ENCODE peak calls at places on chromosomes 5 and 9, in ten cellular contexts. R, W, V, A, Z, N, C, I, O and X are unnamed samples.
A peak's percentile ranks its signal among the peaks of the same experiment; 100 is the strongest.

GRCh38 chr9:137007060-137007815 is 10.9 kb upstream of the CLIC3 start:
- DNase-seq in R (no peak), W (no peak), V (no peak), A (no peak), Z (no peak), N (peak; percentile 42), C (peak; percentile 44), I (no peak), O (no peak), X (no peak)

GRCh38 chr5:36150676-36151433 is 832 bp downstream of the LMBRD2 start:
- DNase-seq in R (peak; percentile 42), W (peak; percentile 51), V (no peak), A (peak; percentile 21), Z (no peak), N (peak; percentile 41), C (no peak), I (peak; percentile 62), O (no peak), X (no peak)

GRCh38 chr5:60185230-60186104 is 291.9 kb upstream of the PDE4D start:
- DNase-seq in R (no peak), W (no peak), V (no peak), A (no peak), Z (no peak), N (no peak), C (no peak), I (no peak), O (no peak), X (no peak)

GRCh38 chr5:115857621-115858349 is 16.1 kb downstream of the AP3S1 start:
- DNase-seq in R (peak; percentile 17), W (no peak), V (no peak), A (no peak), Z (no peak), N (no peak), C (no peak), I (no peak), O (no peak), X (no peak)

GRCh38 chr5:40904994-40905306 is 4.3 kb upstream of the C7 start:
- DNase-seq in R (no peak), W (no peak), V (no peak), A (no peak), Z (no peak), N (no peak), C (no peak), I (no peak), O (no peak), X (no peak)

GRCh38 chr9:32723801-32724200 is 59.5 kb upstream of the TMEM215 start:
- DNase-seq in R (peak; percentile 44), W (no peak), V (no peak), A (no peak), Z (no peak), N (no peak), C (no peak), I (no peak), O (no peak), X (no peak)

GRCh38 chr9:120441446-120442279 is 138.3 kb downstream of the CDK5RAP2 start:
- DNase-seq in R (peak; percentile 98), W (peak; percentile 50), V (no peak), A (no peak), Z (no peak), N (no peak), C (peak; percentile 47), I (no peak), O (no peak), X (no peak)

GRCh38 chr5:17808566-17808965 is 174.3 kb downstream of the TAF11L14 start:
- DNase-seq in R (no peak), W (no peak), V (no peak), A (no peak), Z (no peak), N (no peak), C (no peak), I (no peak), O (no peak), X (no peak)

GRCh38 chr5:146877178-146877681 is 1.3 kb downstream of the PPP2R2B start:
- DNase-seq in R (peak; percentile 26), W (no peak), V (peak; percentile 57), A (no peak), Z (no peak), N (peak; percentile 13), C (no peak), I (no peak), O (no peak), X (no peak)

GRCh38 chr5:88675758-88676636 is 207.0 kb downstream of the MEF2C start:
- DNase-seq in R (peak; percentile 99), W (no peak), V (peak; percentile 73), A (peak; percentile 50), Z (no peak), N (peak; percentile 55), C (no peak), I (peak; percentile 86), O (no peak), X (no peak)

GRCh38 chr5:179273441-179274145 is 71.7 kb downstream of the ADAMTS2 start:
- DNase-seq in R (no peak), W (no peak), V (peak; percentile 63), A (no peak), Z (peak; percentile 15), N (no peak), C (no peak), I (no peak), O (no peak), X (no peak)
- H3K27ac ChIP-seq in R (peak overlapping the region; percentile 98), W (no peak overlapping the region), V (no peak overlapping the region), A (no peak overlapping the region), Z (peak overlapping the region; percentile 98), N (no peak overlapping the region), C (peak overlapping the region; percentile 21), I (no peak overlapping the region), O (peak overlapping the region; percentile 90), X (peak overlapping the region; percentile 43)

DNA sequence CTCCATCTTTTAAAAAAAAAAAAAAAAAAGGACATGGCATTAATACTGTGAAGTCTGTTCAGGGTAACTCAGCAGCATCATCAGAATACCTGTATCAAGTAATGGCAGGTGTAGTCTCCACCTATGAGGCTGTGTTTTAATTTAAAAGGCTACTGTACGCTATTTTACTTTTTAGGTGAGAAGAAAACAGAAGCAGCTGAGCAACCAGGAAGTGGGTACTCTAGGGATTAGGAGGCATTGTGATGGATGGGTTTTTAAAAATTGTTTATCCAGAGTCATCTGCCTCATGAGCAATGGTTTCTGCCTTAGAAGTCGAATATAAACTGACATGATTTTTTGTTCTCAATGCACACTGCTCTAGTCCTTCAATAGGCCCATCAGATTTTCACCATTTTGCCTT is 42.7 kb downstream of the PSIP1 start:
- DNase-seq in R (no peak), W (no peak), V (no peak), A (no peak), Z (no peak), N (no peak), C (no peak), I (no peak), O (no peak), X (no peak)
- H3K27ac ChIP-seq in R (no peak overlapping the region), W (no peak overlapping the region), V (no peak overlapping the region), A (no peak overlapping the region), Z (no peak overlapping the region), N (no peak overlapping the region), C (no peak overlapping the region), I (no peak overlapping the region), O (no peak overlapping the region), X (no peak overlapping the region)

DNA sequence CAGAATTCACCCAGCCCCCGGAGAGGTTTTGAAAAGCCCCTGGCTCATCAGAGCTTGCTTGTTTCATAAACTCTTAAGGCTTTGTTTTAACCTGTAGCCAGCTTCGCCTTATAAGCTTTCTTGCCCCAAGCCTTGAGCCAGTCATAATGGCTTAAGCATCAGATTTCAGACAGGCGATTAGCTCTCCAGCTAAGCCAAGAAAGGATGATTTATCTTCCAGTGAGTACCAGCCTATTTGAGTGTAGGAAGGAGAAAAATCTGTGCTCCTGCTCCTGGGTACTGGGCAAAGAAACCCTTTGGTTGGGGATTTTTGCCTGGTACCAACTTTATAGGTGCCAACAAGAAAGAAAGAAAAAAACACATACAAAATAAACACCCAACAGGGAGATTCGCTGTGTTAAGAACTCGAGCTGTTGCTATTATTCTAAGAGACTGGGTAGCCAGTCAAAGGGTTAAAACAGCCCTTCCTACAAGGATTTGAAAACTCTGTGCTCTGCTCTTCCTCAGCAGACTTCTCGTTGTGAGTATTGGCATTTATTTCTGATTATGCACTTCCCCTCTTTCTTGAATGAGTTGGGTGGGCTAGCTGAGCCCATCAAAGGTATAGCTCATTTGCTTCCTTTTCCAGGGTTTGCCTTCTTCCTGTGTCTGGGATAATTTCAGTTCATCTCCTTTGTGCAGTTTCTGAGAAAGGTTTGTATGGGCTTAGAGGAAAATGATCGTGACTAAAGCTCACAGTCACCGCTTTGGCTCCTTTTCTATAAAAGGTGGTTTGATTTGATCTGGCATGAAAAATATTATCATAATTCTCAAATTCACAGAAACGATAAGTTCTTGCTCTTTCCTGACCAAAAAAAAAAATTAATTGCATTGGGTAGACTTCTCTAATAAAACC is 157.2 kb upstream of the DMRT1 start:
- DNase-seq in R (peak; percentile 92), W (no peak), V (no peak), A (no peak), Z (no peak), N (no peak), C (no peak), I (no peak), O (no peak), X (no peak)
- H3K27ac ChIP-seq in R (peak overlapping the region; percentile 78), W (peak overlapping the region; percentile 87), V (peak overlapping the region; percentile 85), A (peak overlapping the region; percentile 50), Z (peak overlapping the region; percentile 98), N (no peak overlapping the region), C (peak overlapping the region; percentile 85), I (peak overlapping the region; percentile 80), O (peak overlapping the region; percentile 74), X (peak overlapping the region; percentile 74)

GRCh38 chr5:1312993-1313833 is 18.3 kb upstream of the TERT start:
- DNase-seq in R (no peak), W (no peak), V (peak; percentile 74), A (no peak), Z (peak; percentile 8), N (no peak), C (no peak), I (no peak), O (no peak), X (no peak)

GRCh38 chr5:1314564-1314982 is 19.7 kb upstream of the TERT start:
- DNase-seq in R (no peak), W (no peak), V (peak; percentile 63), A (no peak), Z (no peak), N (no peak), C (no peak), I (no peak), O (no peak), X (no peak)

GRCh38 chr5:1311443-1312055 is 16.7 kb upstream of the TERT start:
- DNase-seq in R (no peak), W (no peak), V (peak; percentile 48), A (no peak), Z (no peak), N (no peak), C (no peak), I (no peak), O (no peak), X (no peak)

GRCh38 chr5:1312206-1312605 is 17.3 kb upstream of the TERT start:
- DNase-seq in R (no peak), W (no peak), V (peak; percentile 27), A (no peak), Z (no peak), N (no peak), C (no peak), I (no peak), O (no peak), X (no peak)

DNA sequence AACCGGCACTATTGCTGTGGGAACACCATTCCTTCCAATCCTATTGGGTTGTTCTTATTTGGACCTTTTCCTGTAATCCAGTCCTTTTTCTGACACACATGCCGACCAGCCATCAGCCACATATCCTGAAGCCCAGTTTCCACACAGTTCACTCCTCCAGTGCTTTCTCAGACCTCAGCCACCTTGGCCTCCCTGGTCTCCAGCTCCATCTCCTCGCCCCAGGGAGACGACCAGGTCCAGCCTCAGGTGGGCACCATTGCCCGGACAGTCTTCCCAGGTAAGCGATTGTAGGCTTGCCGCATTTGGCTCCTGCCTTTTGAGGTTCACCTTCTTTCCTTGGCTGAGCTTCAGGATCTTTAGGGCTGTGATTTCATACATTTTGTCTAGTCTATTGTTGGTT is 15.2 kb upstream of the TERT start:
- DNase-seq in R (no peak), W (no peak), V (peak; percentile 23), A (no peak), Z (no peak), N (no peak), C (no peak), I (no peak), O (no peak), X (no peak)
- H3K27ac ChIP-seq in R (no peak overlapping the region), W (no peak overlapping the region), V (no peak overlapping the region), A (no peak overlapping the region), Z (no peak overlapping the region), N (no peak overlapping the region), C (no peak overlapping the region), I (no peak overlapping the region), O (no peak overlapping the region), X (no peak overlapping the region)